ENCODE peak calls at places on chromosomes 6 and 20, in five cellular contexts. G is mesendoderm, L is IMR-90, I is mesenchymal stem cell, M is H9. P is an unnamed sample.

GRCh38 chr6:147674093-147674492 is 165.6 kb downstream of the SAMD5 start:
- DNase-seq in G (no peak), L (no peak), I (no peak), M (no peak), P (no peak)

GRCh38 chr6:82711992-82712788 is 348.6 kb downstream of the TPBG start:
- DNase-seq in G (peak), L (no peak), I (peak), M (no peak), P (no peak)

GRCh38 chr6:72855471-72855870 is 233.6 kb downstream of the KCNQ5 start:
- DNase-seq in G (no peak), L (peak), I (no peak), M (no peak), P (no peak)

GRCh38 chr20:51431321-51431720 is 111.2 kb downstream of the NFATC2 start:
- DNase-seq in G (no peak), L (no peak), I (no peak), M (no peak), P (no peak)

GRCh38 chr20:11891081-11891826 is 26.4 kb upstream of the BTBD3 start:
- DNase-seq in G (peak), L (peak), I (peak), M (peak), P (peak)

GRCh38 chr6:110255356-110255755 is 75.1 kb downstream of the CDC40 start:
- DNase-seq in G (peak), L (peak), I (peak), M (peak), P (peak)

GRCh38 chr6:17869010-17869752 is 118.3 kb downstream of the KIF13A start:
- DNase-seq in G (no peak), L (peak), I (peak), M (no peak), P (no peak)

GRCh38 chr6:16388488-16388887 is 150.1 kb downstream of the GMPR start:
- DNase-seq in G (peak), L (peak), I (no peak), M (no peak), P (no peak)

GRCh38 chr6:106886922-106887797 is 87.4 kb downstream of the CD24 start:
- DNase-seq in G (peak), L (no peak), I (no peak), M (no peak), P (no peak)

GRCh38 chr20:44805991-44806729 is 4.2 kb downstream of the RIMS4 start:
- DNase-seq in G (peak), L (peak), I (no peak), M (peak), P (no peak)

GRCh38 chr6:53671111-53671510 is 5.6 kb upstream of the KLHL31 start:
- DNase-seq in G (no peak), L (peak), I (peak), M (no peak), P (no peak)

GRCh38 chr20:37931153-37931922 is 28.4 kb downstream of the VSTM2L start:
- DNase-seq in G (no peak), L (no peak), I (no peak), M (no peak), P (peak)

GRCh38 chr6:143705564-143705963 is 27.8 kb downstream of the PHACTR2 start:
- DNase-seq in G (no peak), L (no peak), I (no peak), M (no peak), P (no peak)

GRCh38 chr6:126873351-126873750 is 245.1 kb upstream of the RSPO3 start:
- DNase-seq in G (no peak), L (no peak), I (no peak), M (no peak), P (no peak)

GRCh38 chr20:20786428-20786827 is 74.0 kb upstream of the RALGAPA2 start:
- DNase-seq in G (no peak), L (no peak), I (no peak), M (no peak), P (peak)

GRCh38 chr20:22371843-22372242 is 212.5 kb downstream of the FOXA2 start:
- DNase-seq in G (no peak), L (no peak), I (no peak), M (no peak), P (no peak)

GRCh38 chr20:24670341-24670821 is 201.0 kb downstream of the SYNDIG1 start:
- DNase-seq in G (no peak), L (no peak), I (no peak), M (no peak), P (no peak)

GRCh38 chr6:85660181-85660611 is 17.5 kb upstream of the SYNCRIP start:
- DNase-seq in G (no peak), L (peak), I (peak), M (no peak), P (peak)

GRCh38 chr6:920512-920911 is 227.6 kb upstream of the EXOC2 start:
- DNase-seq in G (no peak), L (no peak), I (no peak), M (no peak), P (no peak)

GRCh38 chr6:129368970-129369369 is 341.0 kb downstream of the ARHGAP18 start:
- DNase-seq in G (no peak), L (no peak), I (no peak), M (no peak), P (no peak)

GRCh38 chr6:151252626-151253025 is 12.9 kb downstream of the AKAP12 start:
- DNase-seq in G (no peak), L (no peak), I (no peak), M (no peak), P (no peak)

GRCh38 chr6:142322066-142322465 is 20.3 kb downstream of the ADGRG6 start:
- DNase-seq in G (no peak), L (no peak), I (no peak), M (no peak), P (no peak)

GRCh38 chr20:50274570-50275430 is 84.2 kb downstream of the CEBPB start:
- DNase-seq in G (no peak), L (no peak), I (no peak), M (no peak), P (peak)

GRCh38 chr6:96234476-96234875 is 218.7 kb downstream of the FUT9 start:
- DNase-seq in G (no peak), L (no peak), I (no peak), M (no peak), P (no peak)

GRCh38 chr20:24747881-24748595 is 201.0 kb upstream of the CST7 start:
- DNase-seq in G (no peak), L (no peak), I (no peak), M (peak), P (no peak)

GRCh38 chr20:63178889-63179751 is 36.8 kb downstream of the YTHDF1 start:
- DNase-seq in G (peak), L (peak), I (peak), M (peak), P (peak)
- H2AK5ac ChIP-seq in G (no peak), L (no peak), I (no peak), M (no peak), P (no peak)

GRCh38 chr20:47392721-47393073 is 36.2 kb upstream of the ZMYND8 start:
- DNase-seq in G (no peak), L (peak), I (peak), M (no peak), P (peak)
- H3K4me2 ChIP-seq in G (no peak), L (no peak), I (no peak), M (no peak), P (no peak)

DNA sequence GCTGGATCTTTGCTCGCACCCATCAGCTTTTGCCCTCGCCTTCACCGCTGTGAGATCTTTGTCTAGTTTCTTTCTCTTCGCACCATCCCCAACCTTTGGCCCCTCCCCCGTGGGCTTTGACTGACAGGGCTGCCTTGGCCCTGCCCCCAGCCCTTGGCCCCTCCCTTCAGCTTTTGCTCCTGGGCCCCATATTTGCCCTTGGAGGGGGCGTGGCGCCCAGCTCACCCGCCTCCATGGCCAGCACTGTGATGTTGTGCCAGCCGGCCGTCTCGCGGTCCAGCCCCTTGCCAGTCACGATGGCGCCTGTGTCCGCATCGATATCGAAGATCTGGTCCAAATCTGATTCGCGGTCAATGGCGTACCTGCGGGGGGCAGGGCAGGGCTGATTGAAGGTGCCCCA is 81.1 kb downstream of the CD40 start:
- DNase-seq in G (peak), L (no peak), I (no peak), M (peak), P (no peak)
- H2AK5ac ChIP-seq in G (no peak), L (no peak), I (no peak), M (no peak), P (no peak)

GRCh38 chr20:57788936-57789613 is 79.3 kb upstream of the PMEPA1 start:
- DNase-seq in G (no peak), L (no peak), I (no peak), M (peak), P (no peak)
- H3K4me2 ChIP-seq in G (no peak), L (no peak), I (no peak), M (no peak), P (no peak)